ENCODE peak calls at places on chromosome 2, in ten cellular contexts. F is heart left ventricle; N is tibial artery; H is endothelial cell of umbilical vein; G is Peyer's patch; R is tibial nerve; A is CD8-positive, alpha-beta memory T cell; C is SJCRH30; W is Karpas-422; Q is left ventricle myocardium inferior. X is an unnamed sample.

GRCh38 chr2:240200230-240201051 is 60.0 kb upstream of the OTOS start:
- DNase-seq in W (no peak), C (peak; percentile 86), Q (no peak), H (no peak), F (no peak), R (no peak), N (no peak), A (no peak), G (peak; percentile 44), X (peak; percentile 81)

GRCh38 chr2:149601141-149601796 is 13.7 kb upstream of the MMADHC start:
- DNase-seq in G (no peak), R (no peak), F (no peak), N (no peak), C (no peak), A (no peak), W (no peak), Q (no peak), H (peak; percentile 22), X (no peak)

GRCh38 chr2:64819371-64819770 is 165.7 kb upstream of the SERTAD2 start:
- DNase-seq in A (no peak), N (no peak), W (no peak), F (no peak), R (no peak), C (no peak), H (no peak), G (no peak), Q (no peak), X (no peak)

GRCh38 chr2:188788621-188789020 is 185.6 kb upstream of the COL3A1 start:
- DNase-seq in C (peak; percentile 80), W (no peak), N (peak; percentile 89), H (peak; percentile 91), F (peak; percentile 74), R (peak; percentile 61), Q (peak; percentile 58), A (no peak), G (peak; percentile 66), X (peak; percentile 51)

GRCh38 chr2:142870516-142870915 is 6.9 kb upstream of the KYNU start:
- DNase-seq in Q (no peak), F (no peak), G (no peak), A (no peak), H (no peak), N (no peak), W (no peak), R (no peak), C (no peak), X (no peak)

GRCh38 chr2:233556756-233557736 is 9.5 kb downstream of the USP40 start:
- DNase-seq in C (peak; percentile 22), Q (no peak), A (no peak), G (no peak), H (peak; percentile 34), F (no peak), W (no peak), R (no peak), N (no peak), X (no peak)

GRCh38 chr2:42196403-42197267 is 27.5 kb downstream of the EML4 start:
- DNase-seq in W (peak; percentile 69), H (peak; percentile 29), C (peak; percentile 92), R (no peak), F (peak; percentile 57), Q (no peak), G (peak; percentile 75), N (peak; percentile 28), A (peak; percentile 61), X (no peak)

GRCh38 chr2:221254281-221254680 is 317.8 kb downstream of the EPHA4 start:
- DNase-seq in G (no peak), N (no peak), F (no peak), C (peak; percentile 45), W (no peak), A (no peak), R (no peak), H (no peak), Q (no peak), X (peak; percentile 34)

GRCh38 chr2:31404827-31405226 is 9.7 kb downstream of the XDH start:
- DNase-seq in F (no peak), R (no peak), Q (no peak), G (no peak), H (no peak), C (no peak), A (no peak), N (no peak), W (no peak), X (no peak)

GRCh38 chr2:129914538-129915302 is 64.7 kb upstream of the RAB6C start:
- DNase-seq in H (no peak), W (no peak), G (no peak), Q (no peak), A (no peak), N (no peak), R (no peak), C (no peak), F (no peak), X (no peak)

GRCh38 chr2:63465633-63466032 is 122.6 kb downstream of the WDPCP start:
- DNase-seq in C (no peak), G (no peak), F (no peak), Q (no peak), N (no peak), A (no peak), W (no peak), H (no peak), R (no peak), X (no peak)

GRCh38 chr2:240589381-240589780 is 2.8 kb downstream of the CAPN10 start:
- DNase-seq in C (no peak), A (peak; percentile 30), H (no peak), N (no peak), Q (no peak), R (no peak), G (no peak), W (no peak), F (no peak), X (peak; percentile 45)

GRCh38 chr2:9613291-9613690 is 17.5 kb downstream of the YWHAQ start:
- DNase-seq in F (no peak), C (peak; percentile 65), N (no peak), W (no peak), R (no peak), G (no peak), A (no peak), H (no peak), Q (no peak), X (no peak)

GRCh38 chr2:26246818-26247217 is 2.1 kb downstream of the HADHB start:
- DNase-seq in A (peak; percentile 49), F (no peak), C (no peak), N (no peak), Q (peak; percentile 40), R (no peak), G (no peak), W (no peak), H (no peak), X (no peak)

GRCh38 chr2:131492418-131493198 is 411 bp upstream of the MZT2A start:
- DNase-seq in N (peak; percentile 92), R (peak; percentile 78), W (peak; percentile 99), F (peak; percentile 92), G (peak; percentile 97), H (peak; percentile 93), Q (peak; percentile 91), A (peak; percentile 95), C (peak; percentile 95), X (peak; percentile 96)

GRCh38 chr2:26462511-26463251 is 15.2 kb downstream of the OTOF start:
- DNase-seq in N (peak; percentile 33), R (peak; percentile 44), F (no peak), C (peak; percentile 73), H (peak; percentile 46), A (peak; percentile 29), Q (no peak), G (peak; percentile 73), W (peak; percentile 68), X (peak; percentile 37)

GRCh38 chr2:96113951-96114350 is 2.4 kb downstream of the ADRA2B start:
- DNase-seq in A (no peak), W (no peak), R (no peak), C (no peak), G (no peak), N (no peak), H (no peak), F (no peak), Q (peak; percentile 13), X (peak; percentile 26)
- H3K4me3 ChIP-seq in A (no peak overlapping the region), W (no peak overlapping the region), R (no peak overlapping the region), C (no peak overlapping the region), G (no peak overlapping the region), N (no peak overlapping the region), H (no peak overlapping the region), F (no peak overlapping the region), Q (peak overlapping the region; percentile 79), X (no peak overlapping the region)

DNA sequence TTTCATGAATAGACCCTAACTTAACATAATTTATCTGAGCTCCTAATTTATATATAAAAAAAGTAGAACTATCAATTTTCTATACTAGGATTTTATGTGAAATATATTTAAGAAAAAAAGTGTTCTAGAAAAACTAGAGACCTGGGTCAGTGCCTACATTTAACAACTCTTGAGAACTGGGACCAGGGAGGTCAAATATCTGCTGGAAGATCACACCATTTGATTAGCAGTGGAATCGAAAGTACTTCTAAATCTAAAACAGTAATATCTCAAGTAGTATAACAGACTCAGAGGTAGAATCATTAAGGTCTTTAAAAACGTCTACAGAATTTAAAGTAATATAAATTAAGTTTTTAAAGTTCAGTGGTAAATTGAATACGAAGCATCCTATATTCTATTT is 34.6 kb downstream of the PPP3R1 start:
- DNase-seq in Q (no peak), C (no peak), A (no peak), G (no peak), R (no peak), N (no peak), H (no peak), W (no peak), F (no peak), X (no peak)
- H3K4me1 ChIP-seq in Q (peaks cover 67% of the 10 kb centered on the region), C (no peaks in the 10 kb centered on the region), A (peaks cover 49% of the 10 kb centered on the region), G (no peaks in the 10 kb centered on the region), R (peaks cover 12% of the 10 kb centered on the region), N (peaks cover 31% of the 10 kb centered on the region), H (peaks cover 5% of the 10 kb centered on the region), W (peaks cover 96% of the 10 kb centered on the region), F (peaks cover 28% of the 10 kb centered on the region), X (peaks cover 18% of the 10 kb centered on the region)

DNA sequence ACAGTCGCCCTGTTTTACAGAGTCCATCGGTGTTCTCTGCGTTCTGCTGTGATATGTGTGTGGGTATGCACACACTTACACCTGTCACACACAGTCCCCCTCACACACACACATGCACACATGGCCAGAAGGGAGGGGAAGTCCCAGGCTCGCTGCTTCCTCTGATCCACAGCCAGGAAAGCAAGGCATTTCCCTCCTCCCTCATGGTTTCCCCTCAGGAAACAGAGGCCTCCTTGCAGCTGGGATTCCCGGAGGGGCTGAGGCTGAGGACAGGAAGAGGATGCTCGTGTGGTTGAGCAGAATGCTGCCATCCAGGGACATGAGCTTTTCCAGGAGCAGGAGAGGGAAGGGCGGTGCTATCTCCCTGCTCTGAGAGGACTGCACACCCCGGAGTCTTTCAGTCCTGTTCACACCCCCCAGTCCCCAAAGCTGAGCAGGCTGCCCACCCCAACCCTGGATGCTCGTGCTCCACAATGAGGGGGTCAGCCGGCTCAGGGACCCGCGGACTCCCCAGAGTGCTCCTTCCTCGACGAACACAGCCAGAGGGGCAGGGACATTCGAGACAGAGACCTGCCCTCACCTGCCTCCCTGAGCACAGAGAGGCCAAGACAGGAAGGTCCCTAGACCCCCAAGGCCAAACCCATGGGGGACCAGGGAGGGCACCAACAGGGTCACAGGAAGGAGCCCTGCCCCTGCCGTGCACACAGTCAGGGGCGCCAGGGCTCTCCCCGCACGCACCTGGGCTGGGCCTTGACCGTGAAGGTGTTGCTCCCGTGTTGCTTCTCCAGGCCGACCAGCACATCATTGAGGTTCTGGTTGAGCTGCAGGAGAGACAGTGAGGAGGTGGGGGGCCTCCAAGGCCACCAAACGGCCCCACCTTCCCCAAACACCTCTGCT is 45.3 kb downstream of the BIN1 start:
- DNase-seq in A (no peak), H (peak; percentile 94), W (no peak), R (no peak), N (no peak), F (peak; percentile 57), Q (no peak), C (peak; percentile 58), G (no peak), X (no peak)
- H3K27ac ChIP-seq in A (no peak overlapping the region), H (peak overlapping the region; percentile 97), W (no peak overlapping the region), R (peak overlapping the region; percentile 0), N (no peak overlapping the region), F (no peak overlapping the region), Q (no peak overlapping the region), C (no peak overlapping the region), G (no peak overlapping the region), X (no peak overlapping the region)

GRCh38 chr2:161416294-161416632 is at the start of gene TBR1:
- DNase-seq in A (no peak), G (no peak), Q (no peak), W (no peak), R (no peak), F (no peak), H (no peak), N (no peak), C (no peak), X (no peak)
- H3K4me3 ChIP-seq in A (peak within 1 kb of the TSS; percentile 30), G (peak within 1 kb of the TSS; percentile 52), Q (peak within 1 kb of the TSS; percentile 67), W (no peak within 1 kb of the TSS), R (peak within 1 kb of the TSS; percentile 2), F (peak within 1 kb of the TSS; percentile 56), H (no peak within 1 kb of the TSS), N (peak within 1 kb of the TSS; percentile 48), C (no peak within 1 kb of the TSS), X (no peak within 1 kb of the TSS)